ENCODE peak calls at places on chromosome 15, in eight cellular contexts. One of them, this sample, is unnamed.
A peak's percentile ranks its signal among the peaks of the same experiment; 100 is the strongest.

GRCh38 chr15:70625438-70625837 is 137.9 kb downstream of the UACA start:
- DNase-seq in fibroblast of lung: no peak
- DNase-seq in activated T-cell treated with anti-CD3 and anti-CD28 coated beads, Interleukin-2, amount 50 U/mL, for 24 hours: no peak
- DNase-seq in AG09309: no peak
- DNase-seq in activated CD4-positive, CD25-positive, alpha-beta regulatory T cell treated with anti-CD3 and anti-CD28 coated beads, Interleukin-2, amount 50 U/mL, for 72 hours: no peak
- DNase-seq in left ventricle myocardium inferior: no peak
- DNase-seq in NCI-H1417 treated with DMSO at 0.1 percent for 48 hours: no peak
- DNase-seq in activated effector memory CD4-positive, alpha-beta T cell treated with Interleukin-2 at 50 U/mL for 16 hours: no peak
- DNase-seq in this sample: no peak

GRCh38 chr15:98439523-98439942 is 208.8 kb upstream of the IGF1R start:
- DNase-seq in activated T-cell treated with anti-CD3 and anti-CD28 coated beads, Interleukin-2, amount 50 U/mL, for 24 hours: no peak
- DNase-seq in left ventricle myocardium inferior: no peak
- DNase-seq in NCI-H1417 treated with DMSO at 0.1 percent for 48 hours: no peak
- DNase-seq in activated effector memory CD4-positive, alpha-beta T cell treated with Interleukin-2 at 50 U/mL for 16 hours: no peak
- DNase-seq in activated CD4-positive, CD25-positive, alpha-beta regulatory T cell treated with anti-CD3 and anti-CD28 coated beads, Interleukin-2, amount 50 U/mL, for 72 hours: no peak
- DNase-seq in fibroblast of lung: no peak
- DNase-seq in AG09309: no peak
- DNase-seq in this sample: no peak

GRCh38 chr15:52379395-52380111 is 83.9 kb upstream of the MYO5C start:
- DNase-seq in fibroblast of lung: no peak
- DNase-seq in activated effector memory CD4-positive, alpha-beta T cell treated with Interleukin-2 at 50 U/mL for 16 hours: no peak
- DNase-seq in activated T-cell treated with anti-CD3 and anti-CD28 coated beads, Interleukin-2, amount 50 U/mL, for 24 hours: peak; percentile 31
- DNase-seq in NCI-H1417 treated with DMSO at 0.1 percent for 48 hours: no peak
- DNase-seq in AG09309: no peak
- DNase-seq in activated CD4-positive, CD25-positive, alpha-beta regulatory T cell treated with anti-CD3 and anti-CD28 coated beads, Interleukin-2, amount 50 U/mL, for 72 hours: no peak
- DNase-seq in left ventricle myocardium inferior: no peak
- DNase-seq in this sample: no peak

GRCh38 chr15:59614153-59614552 is 2.6 kb downstream of the GCNT3 start:
- DNase-seq in activated T-cell treated with anti-CD3 and anti-CD28 coated beads, Interleukin-2, amount 50 U/mL, for 24 hours: no peak
- DNase-seq in fibroblast of lung: no peak
- DNase-seq in activated CD4-positive, CD25-positive, alpha-beta regulatory T cell treated with anti-CD3 and anti-CD28 coated beads, Interleukin-2, amount 50 U/mL, for 72 hours: no peak
- DNase-seq in AG09309: no peak
- DNase-seq in activated effector memory CD4-positive, alpha-beta T cell treated with Interleukin-2 at 50 U/mL for 16 hours: no peak
- DNase-seq in left ventricle myocardium inferior: no peak
- DNase-seq in NCI-H1417 treated with DMSO at 0.1 percent for 48 hours: no peak
- DNase-seq in this sample: no peak

GRCh38 chr15:20106026-20106425 is 435.6 kb downstream of the GOLGA6L6 start:
- DNase-seq in fibroblast of lung: no peak
- DNase-seq in activated CD4-positive, CD25-positive, alpha-beta regulatory T cell treated with anti-CD3 and anti-CD28 coated beads, Interleukin-2, amount 50 U/mL, for 72 hours: no peak
- DNase-seq in activated T-cell treated with anti-CD3 and anti-CD28 coated beads, Interleukin-2, amount 50 U/mL, for 24 hours: no peak
- DNase-seq in left ventricle myocardium inferior: peak; percentile 22
- DNase-seq in activated effector memory CD4-positive, alpha-beta T cell treated with Interleukin-2 at 50 U/mL for 16 hours: no peak
- DNase-seq in AG09309: no peak
- DNase-seq in NCI-H1417 treated with DMSO at 0.1 percent for 48 hours: no peak
- DNase-seq in this sample: no peak

GRCh38 chr15:90266061-90266431 is 574 bp downstream of the NGRN start:
- DNase-seq in activated effector memory CD4-positive, alpha-beta T cell treated with Interleukin-2 at 50 U/mL for 16 hours: no peak
- DNase-seq in fibroblast of lung: peak; percentile 45
- DNase-seq in left ventricle myocardium inferior: no peak
- DNase-seq in activated T-cell treated with anti-CD3 and anti-CD28 coated beads, Interleukin-2, amount 50 U/mL, for 24 hours: peak; percentile 67
- DNase-seq in activated CD4-positive, CD25-positive, alpha-beta regulatory T cell treated with anti-CD3 and anti-CD28 coated beads, Interleukin-2, amount 50 U/mL, for 72 hours: peak; percentile 45
- DNase-seq in AG09309: no peak
- DNase-seq in NCI-H1417 treated with DMSO at 0.1 percent for 48 hours: peak; percentile 8
- DNase-seq in this sample: no peak

GRCh38 chr15:65087873-65088642 is 11.5 kb downstream of the KBTBD13 start:
- DNase-seq in fibroblast of lung: no peak
- DNase-seq in NCI-H1417 treated with DMSO at 0.1 percent for 48 hours: no peak
- DNase-seq in activated effector memory CD4-positive, alpha-beta T cell treated with Interleukin-2 at 50 U/mL for 16 hours: no peak
- DNase-seq in left ventricle myocardium inferior: peak; percentile 70
- DNase-seq in activated T-cell treated with anti-CD3 and anti-CD28 coated beads, Interleukin-2, amount 50 U/mL, for 24 hours: no peak
- DNase-seq in activated CD4-positive, CD25-positive, alpha-beta regulatory T cell treated with anti-CD3 and anti-CD28 coated beads, Interleukin-2, amount 50 U/mL, for 72 hours: no peak
- DNase-seq in AG09309: no peak
- DNase-seq in this sample: no peak

GRCh38 chr15:68027388-68027787 is 26.7 kb upstream of the PIAS1 start:
- DNase-seq in NCI-H1417 treated with DMSO at 0.1 percent for 48 hours: no peak
- DNase-seq in activated effector memory CD4-positive, alpha-beta T cell treated with Interleukin-2 at 50 U/mL for 16 hours: no peak
- DNase-seq in AG09309: no peak
- DNase-seq in activated T-cell treated with anti-CD3 and anti-CD28 coated beads, Interleukin-2, amount 50 U/mL, for 24 hours: no peak
- DNase-seq in activated CD4-positive, CD25-positive, alpha-beta regulatory T cell treated with anti-CD3 and anti-CD28 coated beads, Interleukin-2, amount 50 U/mL, for 72 hours: no peak
- DNase-seq in fibroblast of lung: no peak
- DNase-seq in left ventricle myocardium inferior: no peak
- DNase-seq in this sample: no peak

GRCh38 chr15:92059036-92059970 is 205.8 kb downstream of the SLCO3A1 start:
- DNase-seq in NCI-H1417 treated with DMSO at 0.1 percent for 48 hours: no peak
- DNase-seq in activated T-cell treated with anti-CD3 and anti-CD28 coated beads, Interleukin-2, amount 50 U/mL, for 24 hours: no peak
- DNase-seq in left ventricle myocardium inferior: peak; percentile 51
- DNase-seq in activated effector memory CD4-positive, alpha-beta T cell treated with Interleukin-2 at 50 U/mL for 16 hours: no peak
- DNase-seq in fibroblast of lung: no peak
- DNase-seq in activated CD4-positive, CD25-positive, alpha-beta regulatory T cell treated with anti-CD3 and anti-CD28 coated beads, Interleukin-2, amount 50 U/mL, for 72 hours: no peak
- DNase-seq in AG09309: no peak
- DNase-seq in this sample: no peak

GRCh38 chr15:81516012-81516411 is 142.0 kb upstream of the TMC3 start:
- DNase-seq in activated CD4-positive, CD25-positive, alpha-beta regulatory T cell treated with anti-CD3 and anti-CD28 coated beads, Interleukin-2, amount 50 U/mL, for 72 hours: no peak
- DNase-seq in NCI-H1417 treated with DMSO at 0.1 percent for 48 hours: no peak
- DNase-seq in fibroblast of lung: peak; percentile 21
- DNase-seq in activated effector memory CD4-positive, alpha-beta T cell treated with Interleukin-2 at 50 U/mL for 16 hours: no peak
- DNase-seq in left ventricle myocardium inferior: no peak
- DNase-seq in activated T-cell treated with anti-CD3 and anti-CD28 coated beads, Interleukin-2, amount 50 U/mL, for 24 hours: no peak
- DNase-seq in AG09309: no peak
- DNase-seq in this sample: no peak

GRCh38 chr15:77656294-77656693 is 23.6 kb upstream of the LINGO1 start:
- DNase-seq in activated effector memory CD4-positive, alpha-beta T cell treated with Interleukin-2 at 50 U/mL for 16 hours: no peak
- DNase-seq in activated T-cell treated with anti-CD3 and anti-CD28 coated beads, Interleukin-2, amount 50 U/mL, for 24 hours: no peak
- DNase-seq in fibroblast of lung: no peak
- DNase-seq in NCI-H1417 treated with DMSO at 0.1 percent for 48 hours: no peak
- DNase-seq in AG09309: no peak
- DNase-seq in activated CD4-positive, CD25-positive, alpha-beta regulatory T cell treated with anti-CD3 and anti-CD28 coated beads, Interleukin-2, amount 50 U/mL, for 72 hours: no peak
- DNase-seq in left ventricle myocardium inferior: no peak
- DNase-seq in this sample: no peak

GRCh38 chr15:26503998-26504397 is 268.9 kb downstream of the GABRB3 start:
- DNase-seq in activated effector memory CD4-positive, alpha-beta T cell treated with Interleukin-2 at 50 U/mL for 16 hours: no peak
- DNase-seq in activated T-cell treated with anti-CD3 and anti-CD28 coated beads, Interleukin-2, amount 50 U/mL, for 24 hours: no peak
- DNase-seq in left ventricle myocardium inferior: no peak
- DNase-seq in AG09309: no peak
- DNase-seq in NCI-H1417 treated with DMSO at 0.1 percent for 48 hours: no peak
- DNase-seq in activated CD4-positive, CD25-positive, alpha-beta regulatory T cell treated with anti-CD3 and anti-CD28 coated beads, Interleukin-2, amount 50 U/mL, for 72 hours: no peak
- DNase-seq in fibroblast of lung: no peak
- DNase-seq in this sample: no peak

GRCh38 chr15:38823272-38823671 is 258.7 kb upstream of the RASGRP1 start:
- DNase-seq in fibroblast of lung: no peak
- DNase-seq in NCI-H1417 treated with DMSO at 0.1 percent for 48 hours: no peak
- DNase-seq in activated T-cell treated with anti-CD3 and anti-CD28 coated beads, Interleukin-2, amount 50 U/mL, for 24 hours: no peak
- DNase-seq in activated effector memory CD4-positive, alpha-beta T cell treated with Interleukin-2 at 50 U/mL for 16 hours: no peak
- DNase-seq in AG09309: no peak
- DNase-seq in left ventricle myocardium inferior: no peak
- DNase-seq in activated CD4-positive, CD25-positive, alpha-beta regulatory T cell treated with anti-CD3 and anti-CD28 coated beads, Interleukin-2, amount 50 U/mL, for 72 hours: no peak
- DNase-seq in this sample: no peak

GRCh38 chr15:101014276-101014675 is 95.1 kb downstream of the LRRK1 start:
- DNase-seq in AG09309: no peak
- DNase-seq in left ventricle myocardium inferior: no peak
- DNase-seq in fibroblast of lung: no peak
- DNase-seq in NCI-H1417 treated with DMSO at 0.1 percent for 48 hours: no peak
- DNase-seq in activated CD4-positive, CD25-positive, alpha-beta regulatory T cell treated with anti-CD3 and anti-CD28 coated beads, Interleukin-2, amount 50 U/mL, for 72 hours: no peak
- DNase-seq in activated effector memory CD4-positive, alpha-beta T cell treated with Interleukin-2 at 50 U/mL for 16 hours: no peak
- DNase-seq in activated T-cell treated with anti-CD3 and anti-CD28 coated beads, Interleukin-2, amount 50 U/mL, for 24 hours: no peak
- DNase-seq in this sample: no peak

GRCh38 chr15:85591622-85592021 is 203.1 kb downstream of the KLHL25 start:
- DNase-seq in activated CD4-positive, CD25-positive, alpha-beta regulatory T cell treated with anti-CD3 and anti-CD28 coated beads, Interleukin-2, amount 50 U/mL, for 72 hours: no peak
- DNase-seq in left ventricle myocardium inferior: no peak
- DNase-seq in fibroblast of lung: no peak
- DNase-seq in activated effector memory CD4-positive, alpha-beta T cell treated with Interleukin-2 at 50 U/mL for 16 hours: no peak
- DNase-seq in activated T-cell treated with anti-CD3 and anti-CD28 coated beads, Interleukin-2, amount 50 U/mL, for 24 hours: no peak
- DNase-seq in AG09309: no peak
- DNase-seq in NCI-H1417 treated with DMSO at 0.1 percent for 48 hours: no peak
- DNase-seq in this sample: no peak

GRCh38 chr15:38883987-38884386 is 319.4 kb upstream of the RASGRP1 start:
- DNase-seq in activated CD4-positive, CD25-positive, alpha-beta regulatory T cell treated with anti-CD3 and anti-CD28 coated beads, Interleukin-2, amount 50 U/mL, for 72 hours: no peak
- DNase-seq in activated T-cell treated with anti-CD3 and anti-CD28 coated beads, Interleukin-2, amount 50 U/mL, for 24 hours: no peak
- DNase-seq in left ventricle myocardium inferior: no peak
- DNase-seq in NCI-H1417 treated with DMSO at 0.1 percent for 48 hours: no peak
- DNase-seq in AG09309: peak; percentile 68
- DNase-seq in fibroblast of lung: peak; percentile 73
- DNase-seq in activated effector memory CD4-positive, alpha-beta T cell treated with Interleukin-2 at 50 U/mL for 16 hours: no peak
- DNase-seq in this sample: no peak

GRCh38 chr15:70967646-70968045 is 75.0 kb downstream of the LRRC49 start:
- DNase-seq in NCI-H1417 treated with DMSO at 0.1 percent for 48 hours: no peak
- DNase-seq in activated effector memory CD4-positive, alpha-beta T cell treated with Interleukin-2 at 50 U/mL for 16 hours: no peak
- DNase-seq in activated T-cell treated with anti-CD3 and anti-CD28 coated beads, Interleukin-2, amount 50 U/mL, for 24 hours: no peak
- DNase-seq in fibroblast of lung: no peak
- DNase-seq in activated CD4-positive, CD25-positive, alpha-beta regulatory T cell treated with anti-CD3 and anti-CD28 coated beads, Interleukin-2, amount 50 U/mL, for 72 hours: no peak
- DNase-seq in AG09309: no peak
- DNase-seq in left ventricle myocardium inferior: no peak
- DNase-seq in this sample: no peak

GRCh38 chr15:99976811-99977271 is 243.6 kb upstream of the LYSMD4 start:
- DNase-seq in activated CD4-positive, CD25-positive, alpha-beta regulatory T cell treated with anti-CD3 and anti-CD28 coated beads, Interleukin-2, amount 50 U/mL, for 72 hours: no peak
- DNase-seq in activated T-cell treated with anti-CD3 and anti-CD28 coated beads, Interleukin-2, amount 50 U/mL, for 24 hours: no peak
- DNase-seq in activated effector memory CD4-positive, alpha-beta T cell treated with Interleukin-2 at 50 U/mL for 16 hours: no peak
- DNase-seq in fibroblast of lung: peak; percentile 71
- DNase-seq in left ventricle myocardium inferior: no peak
- DNase-seq in NCI-H1417 treated with DMSO at 0.1 percent for 48 hours: no peak
- DNase-seq in AG09309: peak; percentile 60
- DNase-seq in this sample: no peak

GRCh38 chr15:31102049-31102321 is 460 bp upstream of the TRPM1 start:
- DNase-seq in activated CD4-positive, CD25-positive, alpha-beta regulatory T cell treated with anti-CD3 and anti-CD28 coated beads, Interleukin-2, amount 50 U/mL, for 72 hours: no peak
- DNase-seq in left ventricle myocardium inferior: no peak
- DNase-seq in AG09309: no peak
- DNase-seq in activated T-cell treated with anti-CD3 and anti-CD28 coated beads, Interleukin-2, amount 50 U/mL, for 24 hours: no peak
- DNase-seq in fibroblast of lung: no peak
- DNase-seq in activated effector memory CD4-positive, alpha-beta T cell treated with Interleukin-2 at 50 U/mL for 16 hours: no peak
- DNase-seq in NCI-H1417 treated with DMSO at 0.1 percent for 48 hours: no peak
- DNase-seq in this sample: no peak

GRCh38 chr15:97976766-97977503 is 16.4 kb downstream of the ARRDC4 start:
- DNase-seq in fibroblast of lung: no peak
- DNase-seq in NCI-H1417 treated with DMSO at 0.1 percent for 48 hours: no peak
- DNase-seq in activated CD4-positive, CD25-positive, alpha-beta regulatory T cell treated with anti-CD3 and anti-CD28 coated beads, Interleukin-2, amount 50 U/mL, for 72 hours: no peak
- DNase-seq in activated T-cell treated with anti-CD3 and anti-CD28 coated beads, Interleukin-2, amount 50 U/mL, for 24 hours: no peak
- DNase-seq in left ventricle myocardium inferior: no peak
- DNase-seq in AG09309: no peak
- DNase-seq in activated effector memory CD4-positive, alpha-beta T cell treated with Interleukin-2 at 50 U/mL for 16 hours: no peak
- DNase-seq in this sample: no peak

GRCh38 chr15:70112018-70112395 is 14.3 kb upstream of the TLE3 start:
- DNase-seq in activated effector memory CD4-positive, alpha-beta T cell treated with Interleukin-2 at 50 U/mL for 16 hours: no peak
- DNase-seq in activated CD4-positive, CD25-positive, alpha-beta regulatory T cell treated with anti-CD3 and anti-CD28 coated beads, Interleukin-2, amount 50 U/mL, for 72 hours: no peak
- DNase-seq in NCI-H1417 treated with DMSO at 0.1 percent for 48 hours: no peak
- DNase-seq in AG09309: no peak
- DNase-seq in fibroblast of lung: peak; percentile 70
- DNase-seq in activated T-cell treated with anti-CD3 and anti-CD28 coated beads, Interleukin-2, amount 50 U/mL, for 24 hours: no peak
- DNase-seq in left ventricle myocardium inferior: no peak
- DNase-seq in this sample: no peak

GRCh38 chr15:89129123-89129815 is 41.0 kb downstream of the ABHD2 start:
- DNase-seq in AG09309: no peak
- DNase-seq in fibroblast of lung: peak; percentile 23
- DNase-seq in activated T-cell treated with anti-CD3 and anti-CD28 coated beads, Interleukin-2, amount 50 U/mL, for 24 hours: peak; percentile 70
- DNase-seq in activated CD4-positive, CD25-positive, alpha-beta regulatory T cell treated with anti-CD3 and anti-CD28 coated beads, Interleukin-2, amount 50 U/mL, for 72 hours: peak; percentile 55
- DNase-seq in left ventricle myocardium inferior: no peak
- DNase-seq in activated effector memory CD4-positive, alpha-beta T cell treated with Interleukin-2 at 50 U/mL for 16 hours: peak; percentile 36
- DNase-seq in NCI-H1417 treated with DMSO at 0.1 percent for 48 hours: no peak
- DNase-seq in this sample: no peak

GRCh38 chr15:98626153-98626552 is 22.2 kb upstream of the IGF1R start:
- DNase-seq in activated CD4-positive, CD25-positive, alpha-beta regulatory T cell treated with anti-CD3 and anti-CD28 coated beads, Interleukin-2, amount 50 U/mL, for 72 hours: no peak
- DNase-seq in NCI-H1417 treated with DMSO at 0.1 percent for 48 hours: no peak
- DNase-seq in activated T-cell treated with anti-CD3 and anti-CD28 coated beads, Interleukin-2, amount 50 U/mL, for 24 hours: no peak
- DNase-seq in activated effector memory CD4-positive, alpha-beta T cell treated with Interleukin-2 at 50 U/mL for 16 hours: no peak
- DNase-seq in fibroblast of lung: no peak
- DNase-seq in AG09309: no peak
- DNase-seq in left ventricle myocardium inferior: no peak
- DNase-seq in this sample: no peak

GRCh38 chr15:41124058-41124457 is 8.0 kb upstream of the INO80 start:
- DNase-seq in AG09309: no peak
- DNase-seq in left ventricle myocardium inferior: no peak
- DNase-seq in fibroblast of lung: no peak
- DNase-seq in activated CD4-positive, CD25-positive, alpha-beta regulatory T cell treated with anti-CD3 and anti-CD28 coated beads, Interleukin-2, amount 50 U/mL, for 72 hours: no peak
- DNase-seq in NCI-H1417 treated with DMSO at 0.1 percent for 48 hours: no peak
- DNase-seq in activated T-cell treated with anti-CD3 and anti-CD28 coated beads, Interleukin-2, amount 50 U/mL, for 24 hours: no peak
- DNase-seq in activated effector memory CD4-positive, alpha-beta T cell treated with Interleukin-2 at 50 U/mL for 16 hours: no peak
- DNase-seq in this sample: no peak

GRCh38 chr15:83858820-83859505 is 205.0 kb downstream of the ADAMTSL3 start:
- DNase-seq in activated CD4-positive, CD25-positive, alpha-beta regulatory T cell treated with anti-CD3 and anti-CD28 coated beads, Interleukin-2, amount 50 U/mL, for 72 hours: no peak
- DNase-seq in left ventricle myocardium inferior: no peak
- DNase-seq in activated effector memory CD4-positive, alpha-beta T cell treated with Interleukin-2 at 50 U/mL for 16 hours: no peak
- DNase-seq in activated T-cell treated with anti-CD3 and anti-CD28 coated beads, Interleukin-2, amount 50 U/mL, for 24 hours: no peak
- DNase-seq in AG09309: no peak
- DNase-seq in fibroblast of lung: peak; percentile 20
- DNase-seq in NCI-H1417 treated with DMSO at 0.1 percent for 48 hours: no peak
- DNase-seq in this sample: no peak

GRCh38 chr15:80160570-80161156 is 7.9 kb downstream of the FAH start:
- DNase-seq in left ventricle myocardium inferior: peak; percentile 43
- DNase-seq in activated T-cell treated with anti-CD3 and anti-CD28 coated beads, Interleukin-2, amount 50 U/mL, for 24 hours: peak; percentile 49
- DNase-seq in NCI-H1417 treated with DMSO at 0.1 percent for 48 hours: no peak
- DNase-seq in activated effector memory CD4-positive, alpha-beta T cell treated with Interleukin-2 at 50 U/mL for 16 hours: peak; percentile 16
- DNase-seq in fibroblast of lung: peak; percentile 92
- DNase-seq in AG09309: peak; percentile 73
- DNase-seq in activated CD4-positive, CD25-positive, alpha-beta regulatory T cell treated with anti-CD3 and anti-CD28 coated beads, Interleukin-2, amount 50 U/mL, for 72 hours: no peak
- DNase-seq in this sample: peak; percentile 88

GRCh38 chr15:35174948-35175347 is 89.9 kb upstream of the NANOGP8 start:
- DNase-seq in left ventricle myocardium inferior: no peak
- DNase-seq in AG09309: no peak
- DNase-seq in activated effector memory CD4-positive, alpha-beta T cell treated with Interleukin-2 at 50 U/mL for 16 hours: no peak
- DNase-seq in fibroblast of lung: no peak
- DNase-seq in activated CD4-positive, CD25-positive, alpha-beta regulatory T cell treated with anti-CD3 and anti-CD28 coated beads, Interleukin-2, amount 50 U/mL, for 72 hours: no peak
- DNase-seq in NCI-H1417 treated with DMSO at 0.1 percent for 48 hours: peak; percentile 22
- DNase-seq in activated T-cell treated with anti-CD3 and anti-CD28 coated beads, Interleukin-2, amount 50 U/mL, for 24 hours: no peak
- DNase-seq in this sample: no peak

GRCh38 chr15:76274226-76274625 is 37.0 kb downstream of the ETFA start:
- DNase-seq in NCI-H1417 treated with DMSO at 0.1 percent for 48 hours: no peak
- DNase-seq in AG09309: no peak
- DNase-seq in activated CD4-positive, CD25-positive, alpha-beta regulatory T cell treated with anti-CD3 and anti-CD28 coated beads, Interleukin-2, amount 50 U/mL, for 72 hours: no peak
- DNase-seq in activated effector memory CD4-positive, alpha-beta T cell treated with Interleukin-2 at 50 U/mL for 16 hours: no peak
- DNase-seq in activated T-cell treated with anti-CD3 and anti-CD28 coated beads, Interleukin-2, amount 50 U/mL, for 24 hours: no peak
- DNase-seq in left ventricle myocardium inferior: no peak
- DNase-seq in fibroblast of lung: peak; percentile 40
- DNase-seq in this sample: peak; percentile 8

GRCh38 chr15:75076277-75076676 is 52.9 kb downstream of the PPCDC start:
- DNase-seq in AG09309: no peak
- DNase-seq in activated CD4-positive, CD25-positive, alpha-beta regulatory T cell treated with anti-CD3 and anti-CD28 coated beads, Interleukin-2, amount 50 U/mL, for 72 hours: no peak
- DNase-seq in left ventricle myocardium inferior: no peak
- DNase-seq in NCI-H1417 treated with DMSO at 0.1 percent for 48 hours: no peak
- DNase-seq in activated T-cell treated with anti-CD3 and anti-CD28 coated beads, Interleukin-2, amount 50 U/mL, for 24 hours: no peak
- DNase-seq in fibroblast of lung: no peak
- DNase-seq in activated effector memory CD4-positive, alpha-beta T cell treated with Interleukin-2 at 50 U/mL for 16 hours: no peak
- DNase-seq in this sample: no peak

GRCh38 chr15:77083381-77084160 is 12.7 kb upstream of the TSPAN3 start:
- DNase-seq in AG09309: no peak
- DNase-seq in activated effector memory CD4-positive, alpha-beta T cell treated with Interleukin-2 at 50 U/mL for 16 hours: peak; percentile 35
- DNase-seq in left ventricle myocardium inferior: peak; percentile 78
- DNase-seq in activated T-cell treated with anti-CD3 and anti-CD28 coated beads, Interleukin-2, amount 50 U/mL, for 24 hours: peak; percentile 67
- DNase-seq in activated CD4-positive, CD25-positive, alpha-beta regulatory T cell treated with anti-CD3 and anti-CD28 coated beads, Interleukin-2, amount 50 U/mL, for 72 hours: peak; percentile 50
- DNase-seq in NCI-H1417 treated with DMSO at 0.1 percent for 48 hours: peak; percentile 19
- DNase-seq in fibroblast of lung: peak; percentile 76
- DNase-seq in this sample: no peak

GRCh38 chr15:73800662-73801345 is 47.7 kb upstream of the INSYN1 start:
- DNase-seq in activated effector memory CD4-positive, alpha-beta T cell treated with Interleukin-2 at 50 U/mL for 16 hours: no peak
- DNase-seq in left ventricle myocardium inferior: peak; percentile 83
- DNase-seq in activated T-cell treated with anti-CD3 and anti-CD28 coated beads, Interleukin-2, amount 50 U/mL, for 24 hours: no peak
- DNase-seq in fibroblast of lung: peak; percentile 93
- DNase-seq in AG09309: peak; percentile 61
- DNase-seq in activated CD4-positive, CD25-positive, alpha-beta regulatory T cell treated with anti-CD3 and anti-CD28 coated beads, Interleukin-2, amount 50 U/mL, for 72 hours: no peak
- DNase-seq in NCI-H1417 treated with DMSO at 0.1 percent for 48 hours: no peak
- DNase-seq in this sample: peak; percentile 82

GRCh38 chr15:82789491-82789890 is 16.4 kb downstream of the FSD2 start:
- DNase-seq in fibroblast of lung: peak; percentile 20
- DNase-seq in NCI-H1417 treated with DMSO at 0.1 percent for 48 hours: no peak
- DNase-seq in left ventricle myocardium inferior: no peak
- DNase-seq in activated CD4-positive, CD25-positive, alpha-beta regulatory T cell treated with anti-CD3 and anti-CD28 coated beads, Interleukin-2, amount 50 U/mL, for 72 hours: no peak
- DNase-seq in AG09309: no peak
- DNase-seq in activated T-cell treated with anti-CD3 and anti-CD28 coated beads, Interleukin-2, amount 50 U/mL, for 24 hours: no peak
- DNase-seq in activated effector memory CD4-positive, alpha-beta T cell treated with Interleukin-2 at 50 U/mL for 16 hours: no peak
- DNase-seq in this sample: no peak

GRCh38 chr15:90325677-90326200 is 26.3 kb upstream of the ZNF774 start:
- DNase-seq in activated CD4-positive, CD25-positive, alpha-beta regulatory T cell treated with anti-CD3 and anti-CD28 coated beads, Interleukin-2, amount 50 U/mL, for 72 hours: no peak
- DNase-seq in left ventricle myocardium inferior: no peak
- DNase-seq in NCI-H1417 treated with DMSO at 0.1 percent for 48 hours: no peak
- DNase-seq in AG09309: no peak
- DNase-seq in activated effector memory CD4-positive, alpha-beta T cell treated with Interleukin-2 at 50 U/mL for 16 hours: no peak
- DNase-seq in fibroblast of lung: no peak
- DNase-seq in activated T-cell treated with anti-CD3 and anti-CD28 coated beads, Interleukin-2, amount 50 U/mL, for 24 hours: no peak
- DNase-seq in this sample: no peak